ENCODE peak calls at places on chromosomes 6 and 20, in five cellular contexts. L is endothelial cell of umbilical vein, C is stomach, H is A549, O is HCT116. S is an unnamed sample.

GRCh38 chr20:5580940-5581708 is 169.1 kb upstream of the SHLD1 start:
- DNase-seq in L (no peak), C (no peak), H (no peak), O (no peak), S (no peak)

GRCh38 chr6:110682460-110682853 is 132.8 kb downstream of the CDK19 start:
- DNase-seq in L (peak; percentile 84), C (peak; percentile 52), H (peak; percentile 83), O (peak; percentile 77), S (peak; percentile 72)

GRCh38 chr6:144063246-144063743 is 32.1 kb downstream of the SF3B5 start:
- DNase-seq in L (no peak), C (no peak), H (no peak), O (no peak), S (peak; percentile 40)

GRCh38 chr6:110495949-110496348 is 19.5 kb upstream of the SLC22A16 start:
- DNase-seq in L (no peak), C (no peak), H (no peak), O (no peak), S (no peak)

GRCh38 chr20:4016349-4017050 is 1.1 kb upstream of the RNF24 start:
- DNase-seq in L (no peak), C (no peak), H (no peak), O (no peak), S (no peak)

GRCh38 chr6:110232456-110232855 is 52.2 kb downstream of the CDC40 start:
- DNase-seq in L (no peak), C (no peak), H (no peak), O (no peak), S (no peak)

GRCh38 chr6:35895560-35895959 is 25.3 kb downstream of the SRPK1 start:
- DNase-seq in L (no peak), C (no peak), H (no peak), O (no peak), S (no peak)

GRCh38 chr6:80454197-80454596 is 347.7 kb downstream of the BCKDHB start:
- DNase-seq in L (peak; percentile 87), C (no peak), H (no peak), O (peak; percentile 37), S (no peak)

GRCh38 chr6:19153270-19153980 is 683.7 kb upstream of the ID4 start:
- DNase-seq in L (no peak), C (no peak), H (no peak), O (no peak), S (no peak)

GRCh38 chr6:14721103-14721758 is 524.6 kb upstream of the JARID2 start:
- DNase-seq in L (no peak), C (no peak), H (peak; percentile 39), O (no peak), S (peak; percentile 59)

GRCh38 chr6:157906537-157907061 is 75.1 kb upstream of the SYNJ2 start:
- DNase-seq in L (peak; percentile 83), C (no peak), H (no peak), O (no peak), S (no peak)
- TF ChIP-seq CTCF in L (no peak), C (no peak), H (no peak), O (no peak), S (no peak)

GRCh38 chr6:37622639-37623038 is 75.0 kb downstream of the MDGA1 start:
- DNase-seq in L (no peak), C (no peak), H (no peak), O (no peak), S (no peak)
- TF ChIP-seq POLR2A in L (no peak), C (no peak), H (no peak), O (no peak), S (no peak)

DNA sequence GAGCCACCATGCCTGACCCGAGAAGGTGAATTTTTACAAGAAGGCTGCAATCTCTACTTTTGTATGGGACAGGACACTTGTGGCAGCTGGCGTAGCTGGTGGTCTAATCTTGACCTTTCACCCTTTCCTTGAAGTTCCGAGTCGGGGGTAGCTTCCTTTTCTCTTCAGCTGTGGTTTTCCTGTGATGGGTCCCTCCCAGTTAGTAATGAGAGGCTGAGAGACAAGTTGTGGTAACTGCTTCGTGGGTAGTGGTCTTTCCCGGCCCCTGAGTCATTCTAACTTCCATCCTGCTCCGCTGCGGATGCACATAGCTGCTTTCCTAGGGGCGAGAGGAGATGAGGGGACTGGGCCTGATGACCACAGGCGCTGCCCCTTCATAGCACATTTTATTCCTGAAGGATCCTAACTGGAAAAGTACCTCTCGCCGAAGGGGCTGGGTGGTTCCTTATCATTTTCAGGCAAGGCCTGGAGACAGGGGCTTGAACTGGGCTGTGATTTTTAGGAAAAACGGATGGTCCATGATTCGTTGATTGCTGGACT is 3.1 kb downstream of the SYNJ2 start:
- DNase-seq in L (no peak), C (no peak), H (no peak), O (no peak), S (no peak)
- H3K4me1 ChIP-seq in L (peaks cover 28% of the 10 kb centered on the region), C (peaks cover 61% of the 10 kb centered on the region), H (peaks cover 68% of the 10 kb centered on the region), O (peaks cover 68% of the 10 kb centered on the region), S (peaks cover 74% of the 10 kb centered on the region)

GRCh38 chr6:138778331-138778730 is 4.8 kb downstream of the CCDC28A start:
- DNase-seq in L (no peak), C (no peak), H (no peak), O (no peak), S (no peak)
- TF ChIP-seq CTCF in L (no peak), C (no peak), H (no peak), O (no peak), S (no peak)

GRCh38 chr6:16494781-16495180 is 256.4 kb downstream of the GMPR start:
- DNase-seq in L (no peak), C (no peak), H (no peak), O (no peak), S (peak; percentile 19)

GRCh38 chr6:16491666-16492322 is 253.4 kb downstream of the GMPR start:
- DNase-seq in L (no peak), C (no peak), H (no peak), O (no peak), S (no peak)

GRCh38 chr6:16496210-16496609 is 257.8 kb downstream of the GMPR start:
- DNase-seq in L (no peak), C (no peak), H (no peak), O (no peak), S (no peak)

GRCh38 chr6:16493802-16494201 is 255.4 kb downstream of the GMPR start:
- DNase-seq in L (no peak), C (no peak), H (no peak), O (no peak), S (no peak)

GRCh38 chr6:16493112-16493511 is 254.7 kb downstream of the GMPR start:
- DNase-seq in L (no peak), C (no peak), H (no peak), O (no peak), S (no peak)
- TF ChIP-seq POLR2A in L (no peak), C (no peak), H (no peak), O (no peak), S (no peak)

DNA sequence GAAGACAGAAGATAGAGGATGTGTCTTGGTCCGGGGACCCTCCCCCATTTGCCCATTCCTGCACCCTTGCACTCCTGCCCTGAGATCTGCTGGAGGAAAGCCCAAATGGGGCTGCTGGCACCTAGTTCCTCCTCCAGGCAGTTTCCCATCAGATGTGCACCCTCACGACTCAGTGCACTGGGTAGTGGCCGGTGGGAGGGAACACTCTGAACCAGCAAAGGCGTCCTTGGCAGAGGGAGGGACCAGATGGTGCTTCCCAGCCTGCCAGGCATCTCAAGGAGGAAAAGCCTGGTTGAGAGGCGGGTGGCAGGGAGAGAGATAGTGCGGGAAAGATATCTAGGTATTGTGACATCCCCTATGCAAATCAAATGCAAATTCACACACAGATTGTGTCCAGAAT is 19.5 kb downstream of the TMEM151B start:
- DNase-seq in L (no peak), C (no peak), H (no peak), O (no peak), S (peak; percentile 68)
- H3K4me1 ChIP-seq in L (no peaks in the 10 kb centered on the region), C (no peaks in the 10 kb centered on the region), H (no peaks in the 10 kb centered on the region), O (peaks cover 2% of the 10 kb centered on the region), S (peaks cover 9% of the 10 kb centered on the region)

DNA sequence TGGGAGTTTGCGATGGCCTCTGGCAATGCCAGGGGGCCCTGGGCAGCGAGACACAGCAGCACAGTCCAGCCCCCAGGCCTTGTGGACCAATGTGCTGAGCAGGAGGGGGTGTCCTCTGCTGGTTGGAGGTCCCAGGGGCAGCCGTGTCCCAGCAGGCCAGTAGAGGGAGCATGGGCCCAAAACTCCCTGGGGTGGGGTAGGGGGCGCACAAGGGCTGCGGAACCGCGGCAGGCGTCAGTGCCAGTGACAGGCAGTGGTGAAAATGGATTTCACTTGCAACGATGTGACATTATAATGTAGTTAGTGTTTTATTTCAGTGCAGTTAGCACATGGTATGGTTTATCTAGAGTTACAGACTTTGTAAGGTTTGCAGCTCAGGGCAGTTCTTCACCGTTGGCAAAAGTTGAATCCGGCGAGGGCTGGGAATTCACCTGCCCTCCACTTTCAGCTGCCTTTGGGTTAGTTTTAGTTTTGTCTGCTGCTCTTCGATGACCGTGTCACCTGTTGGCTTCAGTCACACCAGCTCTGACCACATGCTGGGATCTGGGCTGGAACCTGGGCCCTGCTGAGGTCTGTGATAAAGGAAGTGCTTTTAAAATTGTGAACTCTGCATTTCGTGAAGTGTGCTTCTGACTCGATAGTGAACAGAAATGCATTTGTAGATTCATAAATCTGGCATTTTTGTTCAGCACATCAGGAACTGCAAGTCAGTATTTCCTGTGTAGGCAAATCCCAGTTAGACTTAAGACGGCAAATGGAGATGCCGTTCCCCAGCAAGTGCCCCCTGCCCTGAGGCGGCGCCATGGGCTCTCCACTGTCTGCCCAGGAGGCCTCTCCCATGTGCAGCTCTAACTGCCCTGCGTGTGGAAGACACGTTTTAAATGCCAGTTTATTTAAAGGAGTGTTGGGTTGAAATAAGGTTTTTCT is 46.8 kb downstream of the PYGB start:
- DNase-seq in L (peak; percentile 71), C (peak; percentile 44), H (peak; percentile 76), O (peak; percentile 35), S (peak; percentile 33)
- TF ChIP-seq CTCF in L (peak; percentile 93), C (no peak), H (peak; percentile 96), O (peak; percentile 96), S (peak; percentile 71)